ENCODE peak calls at places on chromosomes 16 and 17, in eight cellular contexts. V is GM23338, G is uterus, J is cardiac muscle cell, Y is left lung, A is AG04450, L is heart left ventricle, U is HCT116. E is an unnamed sample.

GRCh38 chr16:84844049-84844350 is 24.2 kb downstream of the CRISPLD2 start:
- DNase-seq in V (no peak), G (no peak), U (no peak), Y (no peak), A (no peak), L (no peak), J (no peak), E (no peak)

GRCh38 chr17:76517638-76518038 is 16.4 kb upstream of the RHBDF2 start:
- DNase-seq in J (no peak), A (no peak), U (no peak), G (no peak), L (no peak), V (no peak), Y (no peak), E (no peak)

GRCh38 chr17:33113281-33114010 is 121.8 kb downstream of the SPACA3 start:
- DNase-seq in A (no peak), J (no peak), Y (no peak), V (peak; percentile 23), G (no peak), L (peak; percentile 34), U (no peak), E (no peak)

GRCh38 chr17:45230787-45231480 is 9.2 kb downstream of the FMNL1 start:
- DNase-seq in Y (no peak), G (no peak), V (no peak), U (no peak), J (no peak), A (no peak), L (peak; percentile 60), E (no peak)

GRCh38 chr16:69924777-69925191 is 26.4 kb upstream of the CLEC18A start:
- DNase-seq in J (no peak), A (peak; percentile 55), U (no peak), G (peak; percentile 85), L (peak; percentile 81), Y (peak; percentile 41), V (peak; percentile 11), E (peak; percentile 89)

GRCh38 chr17:47299239-47299910 is 24.4 kb upstream of the EFCAB13 start:
- DNase-seq in Y (no peak), U (no peak), L (no peak), J (no peak), A (no peak), G (no peak), V (no peak), E (no peak)

GRCh38 chr16:11078812-11079459 is 134.6 kb downstream of the CLEC16A start:
- DNase-seq in L (no peak), Y (no peak), G (peak; percentile 96), J (no peak), A (no peak), V (no peak), U (no peak), E (peak; percentile 68)

GRCh38 chr16:2388139-2388874 is 40.9 kb upstream of the CCNF start:
- DNase-seq in L (no peak), U (no peak), A (no peak), J (no peak), Y (no peak), V (no peak), G (no peak), E (no peak)

GRCh38 chr17:38464723-38465419 is 36.6 kb downstream of the ARHGAP23 start:
- DNase-seq in A (peak; percentile 83), J (no peak), Y (peak; percentile 83), V (peak; percentile 21), G (peak; percentile 94), U (peak; percentile 64), L (peak; percentile 91), E (peak; percentile 96)

GRCh38 chr17:27653572-27653971 is 22.6 kb downstream of the LGALS9 start:
- DNase-seq in U (no peak), J (no peak), V (no peak), L (no peak), G (no peak), A (no peak), Y (no peak), E (peak; percentile 39)

GRCh38 chr17:15475620-15476354 is 8.4 kb upstream of the CDRT4 start:
- DNase-seq in Y (no peak), L (no peak), U (no peak), V (no peak), G (no peak), J (no peak), A (no peak), E (no peak)

GRCh38 chr17:75228847-75229246 is 23.4 kb downstream of the NUP85 start:
- DNase-seq in Y (peak; percentile 57), L (no peak), J (no peak), U (no peak), A (no peak), V (no peak), G (no peak), E (no peak)
- H3K27ac ChIP-seq in Y (no peak overlapping the region), L (no peak overlapping the region), J (no peak overlapping the region), U (no peak overlapping the region), A (no peak overlapping the region), V (no peak overlapping the region), G (no peak overlapping the region), E (no peak overlapping the region)

GRCh38 chr17:49216482-49216881 is 6.0 kb downstream of the ABI3 start:
- DNase-seq in Y (no peak), A (no peak), G (no peak), V (no peak), L (no peak), J (no peak), U (no peak), E (no peak)

GRCh38 chr17:49214665-49215360 is 4.3 kb downstream of the ABI3 start:
- DNase-seq in G (no peak), A (no peak), Y (peak; percentile 49), U (no peak), V (no peak), L (no peak), J (no peak), E (no peak)

GRCh38 chr17:49210158-49211029 is at the start of the genes ABI3 and GNGT2:
- DNase-seq in U (no peak), G (peak; percentile 35), J (no peak), V (peak; percentile 59), Y (peak; percentile 58), L (peak; percentile 64), A (no peak), E (no peak)

GRCh38 chr17:49213803-49214202 is 3.3 kb downstream of the ABI3 start:
- DNase-seq in J (no peak), Y (no peak), A (no peak), G (no peak), L (no peak), U (no peak), V (no peak), E (no peak)

GRCh38 chr17:49213399-49213798 is 2.9 kb downstream of the ABI3 start:
- DNase-seq in J (no peak), A (no peak), U (no peak), Y (no peak), G (no peak), V (no peak), L (no peak), E (no peak)
- H3K4me3 ChIP-seq in J (no peak overlapping the region), A (no peak overlapping the region), U (no peak overlapping the region), Y (peak overlapping the region; percentile 56), G (no peak overlapping the region), V (no peak overlapping the region), L (no peak overlapping the region), E (no peak overlapping the region)

GRCh38 chr16:85891033-85891775 is 7.8 kb upstream of the IRF8 start:
- DNase-seq in G (no peak), J (no peak), Y (no peak), U (peak; percentile 40), V (no peak), L (no peak), A (no peak), E (no peak)
- H3K27ac ChIP-seq in G (no peak overlapping the region), J (no peak overlapping the region), Y (no peak overlapping the region), U (no peak overlapping the region), V (no peak overlapping the region), L (no peak overlapping the region), A (no peak overlapping the region), E (no peak overlapping the region)

GRCh38 chr17:81285894-81286293 is 9.2 kb downstream of the SLC38A10 start:
- DNase-seq in L (no peak), U (no peak), A (no peak), V (no peak), G (no peak), J (no peak), Y (no peak), E (no peak)

GRCh38 chr17:81286491-81287145 is 8.5 kb downstream of the SLC38A10 start:
- DNase-seq in J (no peak), L (no peak), V (no peak), A (no peak), U (no peak), G (no peak), Y (no peak), E (no peak)

GRCh38 chr17:81288715-81289114 is 6.4 kb downstream of the SLC38A10 start:
- DNase-seq in J (no peak), A (no peak), U (no peak), V (no peak), Y (no peak), G (no peak), L (no peak), E (no peak)

GRCh38 chr17:81287741-81288430 is 7.2 kb downstream of the SLC38A10 start:
- DNase-seq in Y (no peak), G (no peak), A (no peak), U (no peak), V (no peak), J (no peak), L (no peak), E (no peak)

GRCh38 chr17:81287155-81287554 is 8.0 kb downstream of the SLC38A10 start:
- DNase-seq in V (no peak), L (no peak), J (no peak), A (no peak), G (no peak), Y (no peak), U (no peak), E (no peak)
- H3K4me3 ChIP-seq in V (no peak overlapping the region), L (no peak overlapping the region), J (no peak overlapping the region), A (no peak overlapping the region), G (no peak overlapping the region), Y (no peak overlapping the region), U (no peak overlapping the region), E (no peak overlapping the region)

GRCh38 chr16:17448640-17449638 is 21.8 kb downstream of the XYLT1 start:
- DNase-seq in L (peak; percentile 44), A (no peak), Y (peak; percentile 63), V (no peak), U (no peak), G (no peak), J (no peak), E (peak; percentile 70)
- H3K27ac ChIP-seq in L (no peak overlapping the region), A (no peak overlapping the region), Y (no peak overlapping the region), V (no peak overlapping the region), U (no peak overlapping the region), G (no peak overlapping the region), J (no peak overlapping the region), E (no peak overlapping the region)

GRCh38 chr16:51763072-51763658 is 612.1 kb upstream of the SALL1 start:
- DNase-seq in J (peak; percentile 86), Y (no peak), G (no peak), L (no peak), V (peak; percentile 62), A (no peak), U (no peak), E (no peak)

GRCh38 chr16:51759999-51760398 is 608.9 kb upstream of the SALL1 start:
- DNase-seq in U (no peak), L (no peak), V (no peak), G (no peak), J (no peak), Y (no peak), A (no peak), E (no peak)

GRCh38 chr16:51759329-51759728 is 608.3 kb upstream of the SALL1 start:
- DNase-seq in L (no peak), J (peak; percentile 59), V (no peak), A (no peak), G (no peak), Y (no peak), U (no peak), E (no peak)

GRCh38 chr16:51757921-51758479 is 606.9 kb upstream of the SALL1 start:
- DNase-seq in V (no peak), Y (no peak), U (no peak), A (no peak), J (no peak), G (no peak), L (no peak), E (no peak)

GRCh38 chr16:51762081-51762995 is 611.3 kb upstream of the SALL1 start:
- DNase-seq in U (no peak), G (peak; percentile 79), L (peak; percentile 49), V (peak; percentile 87), Y (peak; percentile 60), A (peak; percentile 53), J (peak; percentile 91), E (peak; percentile 86)
- H3K4me3 ChIP-seq in U (no peak overlapping the region), G (no peak overlapping the region), L (no peak overlapping the region), V (peak overlapping the region; percentile 41), Y (no peak overlapping the region), A (no peak overlapping the region), J (no peak overlapping the region), E (no peak overlapping the region)